ENCODE peak calls at places on chromosomes 7 and 10, in six cellular contexts. Q, B, O, P, H and I are unnamed samples.

GRCh38 chr7:140316165-140316661 is 82.1 kb downstream of the SLC37A3 start:
- DNase-seq in B (no peak), O (peak), H (no peak), Q (peak), P (no peak), I (peak)

GRCh38 chr10:27908231-27908630 is 90.6 kb downstream of the ODAD2 start:
- DNase-seq in B (no peak), Q (no peak), O (no peak), P (no peak), H (no peak), I (no peak)

GRCh38 chr7:157558875-157559595 is 222.2 kb downstream of the DNAJB6 start:
- DNase-seq in O (no peak), Q (no peak), B (no peak), H (no peak), P (no peak), I (no peak)

GRCh38 chr10:7635431-7636125 is 31.2 kb downstream of the ITIH5 start:
- DNase-seq in B (no peak), O (no peak), H (no peak), Q (no peak), P (no peak), I (no peak)

GRCh38 chr7:22849158-22849557 is 26.5 kb upstream of the TOMM7 start:
- DNase-seq in P (no peak), O (peak), B (no peak), H (peak), Q (no peak), I (no peak)

GRCh38 chr10:110407301-110408170 is 90.2 kb upstream of the DUSP5 start:
- DNase-seq in O (no peak), P (no peak), Q (peak), B (no peak), H (no peak), I (no peak)

GRCh38 chr10:66714741-66715140 is 211.1 kb upstream of the LRRTM3 start:
- DNase-seq in B (no peak), H (no peak), Q (peak), P (no peak), O (no peak), I (no peak)

GRCh38 chr7:391961-392524 is 102.1 kb downstream of the FOXL3 start:
- DNase-seq in H (no peak), Q (no peak), P (no peak), O (no peak), B (peak), I (no peak)

GRCh38 chr10:70780370-70780760 is 4.8 kb downstream of the TBATA start:
- DNase-seq in H (no peak), P (no peak), B (peak), Q (no peak), O (no peak), I (no peak)

GRCh38 chr7:95628831-95629439 is 32.6 kb upstream of the PDK4 start:
- DNase-seq in Q (no peak), H (no peak), O (peak), B (no peak), P (no peak), I (no peak)

GRCh38 chr7:78768859-78769258 is 684.6 kb downstream of the MAGI2 start:
- DNase-seq in O (no peak), H (no peak), Q (no peak), P (no peak), B (no peak), I (no peak)

GRCh38 chr10:57468886-57469432 is 798.7 kb downstream of the IPMK start:
- DNase-seq in Q (no peak), B (no peak), P (no peak), O (no peak), H (no peak), I (no peak)

GRCh38 chr7:149872419-149873073 is 1.2 kb upstream of the ATP6V0E2 start:
- DNase-seq in O (peak), H (peak), Q (peak), P (peak), B (peak), I (peak)

GRCh38 chr7:30880090-30880704 is 31.5 kb upstream of the AQP1 start:
- DNase-seq in O (no peak), B (no peak), P (no peak), Q (peak), H (no peak), I (no peak)

GRCh38 chr10:62851449-62851848 is 35.3 kb upstream of the EGR2 start:
- DNase-seq in B (no peak), Q (no peak), P (no peak), H (no peak), O (no peak), I (no peak)

GRCh38 chr7:130022623-130023175 is 28.5 kb downstream of the ZC3HC1 start:
- DNase-seq in H (no peak), B (no peak), Q (no peak), P (no peak), O (no peak), I (no peak)

GRCh38 chr7:104643587-104644217 is 315.3 kb downstream of the LHFPL3 start:
- DNase-seq in Q (peak), B (no peak), H (no peak), O (no peak), P (peak), I (no peak)

GRCh38 chr7:112112822-112113255 is 93.4 kb downstream of the DOCK4 start:
- DNase-seq in P (no peak), Q (peak), O (no peak), B (no peak), H (no peak), I (peak)

GRCh38 chr10:29344073-29344820 is 55.4 kb downstream of the LYZL1 start:
- DNase-seq in B (no peak), Q (peak), P (no peak), H (no peak), O (no peak), I (no peak)

GRCh38 chr7:128938524-128939074 is 872 bp downstream of the IRF5 start:
- DNase-seq in H (no peak), Q (no peak), O (no peak), P (no peak), B (peak), I (no peak)

GRCh38 chr7:107579546-107579880 is 533 bp upstream of the BCAP29 start:
- DNase-seq in O (no peak), H (no peak), P (no peak), Q (no peak), B (no peak), I (no peak)

GRCh38 chr10:3775671-3776551 is 9.1 kb downstream of the KLF6 start:
- DNase-seq in H (peak), P (no peak), B (no peak), Q (peak), O (peak), I (no peak)

GRCh38 chr10:42768581-42769152 is 13.9 kb upstream of the BMS1 start:
- DNase-seq in B (no peak), H (no peak), Q (no peak), O (no peak), P (no peak), I (no peak)

GRCh38 chr7:44269417-44269816 is 56.0 kb downstream of the CAMK2B start:
- DNase-seq in Q (no peak), H (no peak), B (no peak), P (no peak), O (no peak), I (no peak)

GRCh38 chr10:95290801-95291633 is at the start of gene PDLIM1:
- DNase-seq in B (peak), Q (peak), H (no peak), O (peak), P (peak), I (no peak)

DNA sequence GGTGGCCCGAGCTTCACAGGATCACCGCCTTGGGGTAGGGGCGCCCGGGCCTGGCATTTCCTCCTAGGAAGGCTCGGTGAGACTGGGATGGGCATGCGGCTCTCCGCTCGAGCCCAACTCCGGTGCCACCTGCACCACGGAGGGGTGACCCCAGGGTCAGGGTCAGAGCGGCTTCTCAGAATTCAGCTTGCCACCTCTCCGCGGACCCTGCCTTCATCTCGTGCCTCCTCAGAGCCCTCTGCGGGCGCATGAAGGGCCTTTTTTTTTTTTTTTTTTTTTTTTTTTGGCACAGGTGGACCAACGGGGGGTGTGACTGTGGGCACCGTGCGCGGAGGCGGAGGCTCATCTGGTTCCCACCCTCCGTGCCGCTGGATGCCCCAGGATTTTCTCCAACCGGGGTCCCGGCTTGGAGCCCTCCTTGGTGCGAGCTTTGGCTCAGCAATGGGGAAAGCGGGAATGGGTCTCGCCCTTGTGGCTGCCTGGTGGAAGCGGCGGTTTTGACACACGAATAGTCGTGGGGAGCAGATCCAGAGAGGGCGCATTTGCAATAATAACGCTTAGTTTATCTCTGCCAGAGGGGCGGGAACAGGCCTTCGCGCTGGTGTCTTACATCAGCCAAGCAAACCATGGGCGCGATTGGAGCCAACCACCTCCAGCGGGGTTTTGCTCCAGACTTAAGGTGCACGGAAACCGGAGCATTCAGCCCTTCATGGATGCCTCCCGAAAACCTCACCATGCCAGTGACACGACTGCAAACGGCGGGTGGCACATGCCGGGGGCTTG is 5.0 kb upstream of the TNRC18 start:
- DNase-seq in B (peak), P (peak), Q (peak), O (peak), H (no peak), I (peak)
- TF ChIP-seq CTCF in B (no peak), P (no peak), Q (peak), O (no peak), H (no peak), I (no peak)

GRCh38 chr10:44733743-44734488 is 177.2 kb upstream of the TMEM72 start:
- DNase-seq in O (no peak), Q (peak), H (no peak), P (no peak), B (no peak), I (no peak)
- TF ChIP-seq CTCF in O (no peak), Q (peak), H (no peak), P (no peak), B (no peak), I (peak)

GRCh38 chr10:132924046-132924952 is 18.1 kb downstream of the CFAP46 start:
- DNase-seq in B (no peak), H (no peak), P (no peak), Q (no peak), O (no peak), I (no peak)
- TF ChIP-seq CTCF in B (no peak), H (no peak), P (no peak), Q (no peak), O (no peak), I (no peak)

GRCh38 chr10:59177031-59177861 is 803 bp downstream of the PHYHIPL start:
- DNase-seq in O (no peak), H (no peak), P (peak), B (peak), Q (peak), I (peak)
- TF ChIP-seq CTCF in O (no peak), H (no peak), P (no peak), B (no peak), Q (no peak), I (no peak)

DNA sequence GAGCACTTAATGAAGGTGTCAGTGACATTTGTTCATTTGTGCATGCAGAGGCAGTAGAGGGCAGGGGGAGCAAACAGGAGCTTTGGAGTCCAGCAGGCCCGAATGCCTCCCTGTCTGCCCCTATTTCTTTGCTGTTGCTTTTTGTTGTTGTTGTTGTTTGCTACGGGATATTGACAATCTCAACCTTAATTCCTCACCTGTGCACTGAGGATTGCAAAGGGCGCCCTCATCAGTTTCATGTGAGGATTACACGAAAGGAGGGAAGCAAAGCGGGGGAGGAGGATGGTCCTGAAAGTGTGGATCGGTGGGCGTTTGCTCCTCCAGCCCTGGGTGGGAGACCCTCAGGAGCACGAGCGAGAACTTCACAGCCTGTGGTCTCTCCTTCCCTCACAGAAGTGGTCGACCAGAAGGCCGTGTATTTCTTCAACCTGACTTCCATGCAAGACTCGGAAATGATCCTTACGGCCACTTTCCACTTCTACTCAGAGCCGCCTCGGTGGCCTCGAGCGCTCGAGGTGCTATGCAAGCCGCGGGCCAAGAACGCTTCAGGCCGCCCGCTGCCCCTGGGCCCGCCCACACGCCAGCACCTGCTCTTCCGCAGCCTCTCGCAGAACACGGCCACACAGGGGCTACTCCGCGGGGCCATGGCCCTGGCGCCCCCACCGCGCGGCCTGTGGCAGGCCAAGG is 9.5 kb downstream of the GDF10 start:
- DNase-seq in O (no peak), P (no peak), B (no peak), H (no peak), Q (no peak), I (no peak)
- TF ChIP-seq CTCF in O (no peak), P (peak), B (peak), H (peak), Q (peak), I (peak)

DNA sequence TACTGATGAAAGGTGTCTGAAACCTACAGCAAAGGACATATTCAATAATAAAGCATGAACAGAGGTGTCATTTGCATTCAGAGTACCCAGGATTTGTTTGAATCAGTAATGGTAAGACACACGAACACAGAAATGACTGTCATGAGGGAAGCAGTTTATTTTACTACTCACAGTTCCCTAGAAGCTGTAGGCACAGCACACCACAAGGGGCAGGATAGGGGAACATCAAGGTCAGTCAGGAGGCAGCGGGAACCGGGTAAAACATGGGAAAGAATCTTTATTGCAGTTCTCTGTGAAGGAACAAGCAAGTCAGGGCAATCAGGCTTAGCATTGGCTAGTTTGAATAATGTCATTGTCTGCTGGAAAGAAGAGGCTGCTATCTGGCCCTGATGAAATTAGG is 70.2 kb upstream of the PDSS1 start:
- DNase-seq in Q (no peak), H (no peak), O (no peak), P (no peak), B (no peak), I (no peak)
- TF ChIP-seq CTCF in Q (no peak), H (no peak), O (no peak), P (no peak), B (no peak), I (no peak)

GRCh38 chr10:691216-691615 is 1.7 kb upstream of the DIP2C start:
- DNase-seq in H (no peak), Q (no peak), P (no peak), O (no peak), B (no peak), I (no peak)

GRCh38 chr10:688287-688620 is 1.2 kb downstream of the DIP2C start:
- DNase-seq in H (no peak), P (no peak), B (no peak), Q (no peak), O (no peak), I (no peak)

GRCh38 chr10:689433-690226 is at the start of gene DIP2C:
- DNase-seq in O (peak), P (peak), H (no peak), B (peak), Q (peak), I (peak)

GRCh38 chr10:688621-689426 is 644 bp downstream of the DIP2C start:
- DNase-seq in H (no peak), P (peak), O (no peak), B (peak), Q (peak), I (no peak)

DNA sequence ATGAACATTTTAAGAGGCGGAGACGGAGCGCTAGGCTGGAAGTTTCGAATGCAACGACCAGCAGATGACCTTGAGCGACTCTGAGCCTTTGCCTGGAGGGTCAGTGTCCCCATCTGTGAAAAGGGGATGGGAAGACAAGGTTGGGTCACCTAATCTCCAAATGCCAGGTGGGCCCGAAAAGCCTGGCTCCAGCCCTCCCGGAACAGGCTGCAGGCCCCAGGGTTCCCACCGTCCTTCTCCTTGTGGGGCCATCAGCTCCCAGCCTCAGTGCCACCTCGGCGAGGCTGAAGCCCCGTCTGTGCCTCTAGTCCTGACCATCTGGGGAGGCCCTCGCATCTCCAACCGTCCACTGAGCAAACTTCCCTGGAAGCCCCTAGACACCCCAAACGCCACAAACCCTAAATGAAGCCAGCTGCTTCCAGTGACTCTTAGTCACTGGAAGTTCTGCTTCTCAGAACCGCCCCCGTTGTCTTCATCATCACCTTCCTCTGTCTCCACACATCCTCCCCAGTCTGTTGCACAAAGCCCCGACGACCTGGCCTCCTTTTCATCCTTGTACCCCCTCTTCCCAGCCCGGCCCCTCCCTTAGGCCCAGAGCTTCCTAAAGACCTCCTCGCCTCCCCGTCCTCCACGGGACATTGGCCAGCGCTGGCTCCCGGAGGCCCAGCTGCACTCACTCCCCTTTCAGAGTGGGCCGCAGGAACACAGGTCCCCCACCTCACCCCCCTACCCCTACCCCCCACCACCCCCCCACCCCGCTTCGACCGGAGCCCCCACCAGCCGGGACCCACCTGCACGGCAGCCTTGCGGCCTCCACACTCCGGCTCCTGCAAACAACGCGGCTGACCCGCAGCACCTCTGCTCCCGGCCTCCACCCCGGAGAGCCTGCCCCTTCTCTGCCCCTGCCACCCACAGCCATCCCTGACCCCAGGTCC is 1.0 kb upstream of the DIP2C start:
- DNase-seq in P (no peak), H (no peak), Q (peak), B (no peak), O (no peak), I (no peak)
- TF ChIP-seq CTCF in P (no peak), H (no peak), Q (no peak), B (no peak), O (no peak), I (no peak)

DNA sequence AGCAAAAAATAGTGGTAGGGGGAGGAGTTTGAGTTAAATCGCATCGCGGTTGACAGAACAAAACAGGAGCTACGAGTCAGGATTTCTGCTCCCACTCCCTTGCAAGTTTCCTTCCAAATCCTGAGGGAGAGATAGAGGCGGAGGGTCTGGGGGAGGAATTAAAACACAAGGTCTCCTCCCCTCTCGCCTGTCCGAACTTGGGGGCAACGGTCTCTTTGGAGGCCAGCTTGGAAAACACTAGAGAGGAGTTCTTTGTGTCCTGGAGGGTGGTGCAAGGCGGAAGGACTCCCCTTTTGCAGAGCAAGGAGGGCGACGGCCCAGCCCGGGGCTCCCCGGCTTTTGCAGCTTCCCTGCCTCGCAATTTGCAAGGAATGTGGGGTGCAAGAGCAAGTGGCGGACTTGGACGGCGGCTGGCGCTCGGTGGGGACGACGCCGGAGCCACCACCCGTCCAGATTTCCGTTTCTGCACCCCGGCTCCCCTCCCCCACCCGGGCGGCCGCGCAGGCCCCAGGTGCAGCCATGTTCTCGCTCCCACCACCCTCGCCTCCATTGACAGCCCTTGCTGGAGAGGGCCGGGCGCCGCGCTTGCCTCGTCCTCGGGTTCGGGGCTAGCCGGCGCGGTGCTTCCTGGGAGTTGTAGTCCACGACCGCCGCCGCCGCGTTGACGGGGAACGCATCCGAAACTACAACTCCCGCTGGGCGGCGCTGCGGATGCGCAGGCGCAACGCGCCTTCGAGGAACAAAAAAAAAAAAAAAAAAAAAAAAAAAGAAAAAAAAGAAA is 417 bp upstream of the GTF2I start:
- DNase-seq in O (peak), H (peak), B (peak), Q (peak), P (peak), I (peak)
- TF ChIP-seq CTCF in O (no peak), H (no peak), B (no peak), Q (peak), P (no peak), I (no peak)

DNA sequence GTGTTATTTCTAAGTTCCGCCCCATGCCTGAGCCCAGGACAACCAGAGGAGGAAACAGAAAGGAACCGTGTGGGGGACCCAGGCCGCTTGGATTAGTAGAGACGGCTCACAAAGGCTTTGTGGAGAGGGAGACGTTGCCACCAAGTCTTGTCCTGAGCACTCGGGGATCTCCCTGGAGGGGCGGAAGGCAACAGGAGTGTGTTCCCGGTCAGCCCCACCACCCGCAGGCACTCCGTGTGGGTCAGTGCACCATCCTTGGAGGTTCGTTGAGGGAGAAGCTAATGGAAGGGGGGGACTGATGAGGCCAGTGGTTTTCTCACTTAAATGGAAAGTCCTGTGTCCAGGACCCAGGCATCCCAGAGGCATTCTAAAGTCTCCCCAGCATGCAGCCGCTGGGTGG is 26.7 kb upstream of the EN2 start:
- DNase-seq in P (no peak), B (no peak), H (no peak), O (no peak), Q (no peak), I (no peak)
- TF ChIP-seq CTCF in P (no peak), B (no peak), H (no peak), O (no peak), Q (no peak), I (no peak)